ENCODE peak calls at places on chromosome 22, in seven cellular contexts. Y is astrocyte of the spinal cord; P is CD8-positive, alpha-beta T cell; B is stimulated activated CD4-positive, alpha-beta T cell treated with anti-CD3 and anti-CD28 coated beads, TNF-alpha, amount 100 ng/mL, for 48 hours; M is NCI-H1436 treated with DMSO at 0.1 percent for 48 hours; X is heart right ventricle; Q is fibroblast of lung. E is an unnamed sample.

GRCh38 chr22:49197500-49197899 is 630.2 kb downstream of the BRD1 start:
- DNase-seq in X (no peak), B (no peak), Y (no peak), P (no peak), Q (no peak), M (no peak), E (no peak)

GRCh38 chr22:28505416-28506156 is 174.1 kb downstream of the TTC28 start:
- DNase-seq in P (no peak), Y (peak; percentile 13), X (no peak), B (no peak), Q (no peak), M (no peak), E (no peak)

GRCh38 chr22:46043339-46043738 is 66.4 kb upstream of the WNT7B start:
- DNase-seq in X (no peak), P (no peak), B (no peak), Y (no peak), Q (no peak), M (no peak), E (no peak)

GRCh38 chr22:32494971-32495370 is 20.4 kb downstream of the FBXO7 start:
- DNase-seq in X (no peak), M (no peak), Q (no peak), B (no peak), Y (no peak), P (no peak), E (no peak)

GRCh38 chr22:41397143-41397811 is 15.5 kb downstream of the TEF start:
- DNase-seq in Q (no peak), P (no peak), B (no peak), Y (no peak), X (no peak), M (no peak), E (no peak)

GRCh38 chr22:44870021-44870420 is 117.6 kb downstream of the ARHGAP8 start:
- DNase-seq in M (peak; percentile 38), Q (no peak), X (no peak), P (no peak), B (no peak), Y (no peak), E (peak; percentile 2)

GRCh38 chr22:18085188-18085587 is 7.4 kb downstream of the PEX26 start:
- DNase-seq in X (no peak), M (no peak), Y (no peak), B (no peak), Q (peak; percentile 26), P (no peak), E (no peak)

GRCh38 chr22:26901228-26901816 is 243.9 kb downstream of the MIAT start:
- DNase-seq in Q (no peak), Y (no peak), B (no peak), M (no peak), X (no peak), P (no peak), E (no peak)

GRCh38 chr22:42533638-42533977 is 14.0 kb upstream of the RRP7A start:
- DNase-seq in P (no peak), Q (no peak), B (no peak), M (no peak), Y (no peak), X (no peak), E (no peak)

GRCh38 chr22:46881373-46882118 is 119.1 kb downstream of the TBC1D22A start:
- DNase-seq in B (no peak), M (no peak), Q (peak; percentile 26), P (no peak), X (no peak), Y (no peak), E (peak; percentile 70)

GRCh38 chr22:23837496-23837859 is 1.3 kb downstream of the DERL3 start:
- DNase-seq in P (no peak), Y (no peak), M (no peak), Q (no peak), B (no peak), X (no peak), E (peak; percentile 30)

GRCh38 chr22:50146440-50147228 is 23.9 kb upstream of the PANX2 start:
- DNase-seq in Q (peak; percentile 80), B (no peak), M (peak; percentile 17), P (no peak), X (no peak), Y (peak; percentile 53), E (peak; percentile 77)

GRCh38 chr22:34880667-34881066 is 185.3 kb upstream of the ISX start:
- DNase-seq in Q (no peak), X (no peak), Y (no peak), B (no peak), P (no peak), M (no peak), E (no peak)

GRCh38 chr22:50138036-50138435 is 32.5 kb upstream of the PANX2 start:
- DNase-seq in P (no peak), Q (no peak), Y (no peak), X (no peak), B (no peak), M (no peak), E (no peak)

GRCh38 chr22:27247691-27248434 is 553.7 kb downstream of the MN1 start:
- DNase-seq in Y (no peak), B (no peak), M (no peak), X (peak; percentile 64), P (no peak), Q (peak; percentile 19), E (peak; percentile 45)

GRCh38 chr22:41557401-41558240 is 3.2 kb upstream of the CSDC2 start:
- DNase-seq in P (no peak), X (peak; percentile 70), Y (peak; percentile 87), B (no peak), Q (peak; percentile 98), M (no peak), E (peak; percentile 83)

GRCh38 chr22:22870577-22871398 is 16.8 kb upstream of the IGLL5 start:
- DNase-seq in Y (no peak), B (no peak), X (no peak), M (no peak), Q (no peak), P (no peak), E (no peak)

GRCh38 chr22:43346521-43346929 is 3.4 kb upstream of the SCUBE1 start:
- DNase-seq in P (peak; percentile 68), Y (no peak), X (peak; percentile 47), B (peak; percentile 62), Q (peak; percentile 19), M (peak; percentile 4), E (peak; percentile 82)

GRCh38 chr22:25942126-25942988 is 200.4 kb downstream of the MYO18B start:
- DNase-seq in Y (no peak), P (no peak), Q (no peak), B (no peak), M (no peak), X (peak; percentile 30), E (no peak)

GRCh38 chr22:38413085-38414008 is 41.7 kb downstream of the KCNJ4 start:
- DNase-seq in B (no peak), P (no peak), X (peak; percentile 62), M (no peak), Q (no peak), Y (no peak), E (peak; percentile 75)

GRCh38 chr22:44131989-44132685 is 48.6 kb upstream of the PARVG start:
- DNase-seq in B (no peak), Y (no peak), M (no peak), P (no peak), Q (no peak), X (no peak), E (no peak)

GRCh38 chr22:49483946-49484345 is 343.7 kb downstream of the BRD1 start:
- DNase-seq in Q (no peak), B (no peak), P (no peak), Y (no peak), M (no peak), X (no peak), E (no peak)

GRCh38 chr22:20567993-20568417 is 60.6 kb downstream of the MED15 start:
- DNase-seq in M (no peak), P (no peak), B (no peak), X (no peak), Q (peak; percentile 63), Y (peak; percentile 47), E (peak; percentile 41)

GRCh38 chr22:46428602-46429326 is 93.2 kb downstream of the TRMU start:
- DNase-seq in Q (no peak), B (no peak), P (no peak), M (no peak), X (no peak), Y (no peak), E (no peak)

GRCh38 chr22:20205964-20206708 is 55.3 kb upstream of the CCDC188 start:
- DNase-seq in P (peak; percentile 65), M (no peak), B (peak; percentile 67), Q (peak; percentile 80), Y (peak; percentile 54), X (peak; percentile 81), E (peak; percentile 74)

GRCh38 chr22:30325724-30326703 is 727 bp downstream of the TBC1D10A start:
- DNase-seq in Y (no peak), X (peak; percentile 35), P (no peak), M (no peak), B (no peak), Q (no peak), E (no peak)

GRCh38 chr22:49768961-49769690 is 58.5 kb downstream of the BRD1 start:
- DNase-seq in X (no peak), P (no peak), B (no peak), M (no peak), Y (no peak), Q (peak; percentile 71), E (peak; percentile 54)

GRCh38 chr22:18925368-18926064 is 10.6 kb downstream of the PRODH start:
- DNase-seq in Q (no peak), P (no peak), Y (no peak), B (no peak), M (no peak), X (no peak), E (no peak)

GRCh38 chr22:43845981-43846380 is 16.3 kb downstream of the SULT4A1 start:
- DNase-seq in Y (no peak), B (no peak), Q (no peak), X (no peak), M (no peak), P (no peak), E (no peak)

GRCh38 chr22:31085493-31085824 is 4.3 kb downstream of the SMTN start:
- DNase-seq in Y (no peak), B (no peak), M (no peak), Q (no peak), P (no peak), X (peak; percentile 65), E (peak; percentile 62)

GRCh38 chr22:36284171-36284571 is 31.2 kb downstream of the APOL1 start:
- DNase-seq in P (no peak), M (no peak), Y (no peak), Q (no peak), X (no peak), B (no peak), E (no peak)

GRCh38 chr22:25123677-25124076 is 76.0 kb upstream of the CRYBB3 start:
- DNase-seq in P (no peak), Y (no peak), B (no peak), X (no peak), Q (no peak), M (no peak), E (no peak)

GRCh38 chr22:48391171-48391711 is 1436.4 kb downstream of the BRD1 start:
- DNase-seq in X (no peak), M (no peak), Q (no peak), Y (no peak), P (no peak), B (no peak), E (no peak)

GRCh38 chr22:47561766-47562165 is 799.3 kb downstream of the TBC1D22A start:
- DNase-seq in Q (no peak), Y (no peak), P (no peak), B (no peak), X (no peak), M (no peak), E (no peak)

GRCh38 chr22:24423519-24424000 is 3.8 kb upstream of the ADORA2A start:
- DNase-seq in Q (no peak), M (no peak), X (peak; percentile 60), P (peak; percentile 72), Y (no peak), B (peak; percentile 61), E (peak; percentile 83)

GRCh38 chr22:24046024-24046423 is 34.9 kb downstream of the CABIN1 start:
- DNase-seq in X (no peak), M (no peak), Y (no peak), Q (peak; percentile 11), B (no peak), P (no peak), E (no peak)

GRCh38 chr22:24189249-24190158 is 8.2 kb downstream of the SUSD2 start:
- DNase-seq in B (peak; percentile 36), M (no peak), P (peak; percentile 31), Q (peak; percentile 60), X (peak; percentile 73), Y (peak; percentile 50), E (peak; percentile 86)

GRCh38 chr22:43399338-43399979 is 12.4 kb upstream of the MPPED1 start:
- DNase-seq in P (no peak), Q (no peak), M (no peak), X (no peak), B (no peak), Y (no peak), E (no peak)